ENCODE peak calls at places on chromosome 17, in four cellular contexts. W, L, J and I are unnamed samples.

GRCh38 chr17:42857389-42857788 is 6.4 kb downstream of the AOC3 start:
- DNase-seq in W (no peak), L (no peak), J (no peak), I (no peak)

GRCh38 chr17:48492401-48493298 is 38.2 kb downstream of the HOXB1 start:
- DNase-seq in W (no peak), L (no peak), J (peak; percentile 74), I (peak; percentile 91)

GRCh38 chr17:21530841-21531240 is 154.7 kb downstream of the KCNJ12 start:
- DNase-seq in W (no peak), L (no peak), J (no peak), I (no peak)

GRCh38 chr17:76697702-76698465 is 12.9 kb downstream of the MXRA7 start:
- DNase-seq in W (no peak), L (no peak), J (peak; percentile 60), I (peak; percentile 77)

GRCh38 chr17:50684612-50685333 is 22.9 kb downstream of the ANKRD40 start:
- DNase-seq in W (no peak), L (no peak), J (no peak), I (no peak)

GRCh38 chr17:76048711-76049110 is 21.6 kb upstream of the EVPL start:
- DNase-seq in W (no peak), L (no peak), J (peak; percentile 16), I (peak; percentile 32)

GRCh38 chr17:73625975-73626706 is 18.1 kb downstream of the SDK2 start:
- DNase-seq in W (no peak), L (no peak), J (no peak), I (no peak)

GRCh38 chr17:44587339-44587738 is 30.1 kb downstream of the FZD2 start:
- DNase-seq in W (peak; percentile 49), L (no peak), J (peak; percentile 91), I (peak; percentile 97)

GRCh38 chr17:7404737-7405412 is 978 bp upstream of the TMEM256 start:
- DNase-seq in W (no peak), L (no peak), J (no peak), I (peak; percentile 54)

GRCh38 chr17:76598004-76598439 is 12.4 kb upstream of the ST6GALNAC2 start:
- DNase-seq in W (no peak), L (no peak), J (no peak), I (no peak)

GRCh38 chr17:68054296-68054900 is 18.9 kb downstream of the KPNA2 start:
- DNase-seq in W (peak; percentile 61), L (no peak), J (peak; percentile 84), I (peak; percentile 89)

GRCh38 chr17:31511176-31511540 is 119.7 kb downstream of the RAB11FIP4 start:
- DNase-seq in W (no peak), L (no peak), J (no peak), I (no peak)

GRCh38 chr17:73199751-73200317 is 7.0 kb downstream of the COG1 start:
- DNase-seq in W (no peak), L (no peak), J (no peak), I (no peak)

GRCh38 chr17:27339836-27340550 is 46.1 kb downstream of the WSB1 start:
- DNase-seq in W (no peak), L (no peak), J (no peak), I (no peak)

GRCh38 chr17:75783069-75783783 is 1.4 kb upstream of the UNK start:
- DNase-seq in W (no peak), L (peak; percentile 83), J (peak; percentile 64), I (peak; percentile 79)

GRCh38 chr17:57549996-57550395 is 195.1 kb downstream of the CCDC182 start:
- DNase-seq in W (no peak), L (no peak), J (no peak), I (no peak)
- H3K4me3 ChIP-seq in W (no peak overlapping the region), L (no peak overlapping the region), J (no peak overlapping the region), I (no peak overlapping the region)

DNA sequence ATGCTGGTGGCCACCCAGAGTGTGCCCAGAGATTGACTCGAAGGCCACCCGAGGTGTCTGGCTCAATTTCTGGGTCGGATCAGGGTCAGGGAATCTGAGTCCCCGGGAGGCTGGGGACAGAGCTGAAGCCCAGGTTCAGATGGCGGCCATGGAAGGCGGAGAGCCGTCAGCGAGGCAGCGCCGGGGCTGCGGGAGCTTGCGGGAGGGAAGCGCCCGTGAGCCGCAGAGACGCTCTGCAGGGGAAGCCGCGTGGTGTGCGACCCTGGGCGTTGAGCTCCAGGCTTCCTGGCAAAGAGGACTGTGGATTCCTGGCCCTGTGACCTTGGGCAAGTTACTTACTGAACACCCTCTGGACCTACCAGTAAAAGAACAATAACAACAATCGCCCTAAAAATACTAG is 518 bp upstream of the SPATA22 start:
- DNase-seq in W (no peak), L (no peak), J (no peak), I (no peak)
- H3K4me3 ChIP-seq in W (no peak overlapping the region), L (no peak overlapping the region), J (no peak overlapping the region), I (no peak overlapping the region)

GRCh38 chr17:63960006-63960405 is 12.7 kb downstream of the SCN4A start:
- DNase-seq in W (no peak), L (no peak), J (no peak), I (no peak)

GRCh38 chr17:63963123-63963522 is 9.6 kb downstream of the SCN4A start:
- DNase-seq in W (no peak), L (no peak), J (no peak), I (no peak)

GRCh38 chr17:63960430-63960829 is 12.3 kb downstream of the SCN4A start:
- DNase-seq in W (no peak), L (no peak), J (no peak), I (no peak)

GRCh38 chr17:63962298-63962744 is 10.4 kb downstream of the SCN4A start:
- DNase-seq in W (no peak), L (no peak), J (no peak), I (no peak)

DNA sequence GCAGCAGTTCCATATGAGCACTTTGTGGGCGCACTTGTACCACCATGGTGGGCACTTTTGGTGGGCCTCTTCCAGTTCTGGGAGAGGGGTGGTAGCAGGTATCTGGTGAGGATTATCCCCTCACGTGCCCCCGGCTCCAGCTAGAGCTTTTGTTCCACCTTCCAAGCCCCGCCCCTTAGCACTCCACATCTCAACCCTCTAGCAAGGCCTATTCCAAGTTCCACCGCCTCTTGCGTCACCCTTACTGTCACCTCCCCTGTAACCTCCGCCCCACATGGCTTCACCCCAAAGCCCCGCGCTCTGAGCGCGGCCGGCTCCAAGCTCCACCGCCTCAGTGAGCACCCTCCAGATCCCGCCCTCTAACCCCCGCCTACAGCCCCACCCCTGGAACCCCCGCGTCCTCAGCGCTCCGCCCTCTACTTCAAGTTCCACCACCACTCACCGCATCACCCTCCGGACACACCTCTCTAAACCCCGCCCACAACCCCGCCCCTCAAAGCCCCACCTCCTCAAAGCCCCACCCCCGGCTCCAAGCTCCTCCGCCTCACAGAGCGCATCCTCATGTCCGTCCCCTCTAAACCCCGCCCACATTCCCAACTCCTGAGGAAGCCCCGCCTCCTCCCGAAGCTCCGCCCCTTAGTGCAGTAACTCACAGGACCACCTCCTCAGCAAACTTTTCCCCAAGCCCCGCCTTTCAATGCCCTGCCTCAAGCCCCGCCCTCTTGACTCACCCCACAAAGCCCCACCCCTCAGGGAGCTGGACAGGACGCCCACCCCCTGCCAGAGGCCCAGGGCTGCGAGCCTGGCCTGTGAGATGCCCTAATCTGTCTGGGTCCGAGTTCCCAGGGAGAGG is 11.1 kb downstream of the SCN4A start:
- DNase-seq in W (no peak), L (no peak), J (peak; percentile 53), I (peak; percentile 78)
- H3K4me3 ChIP-seq in W (no peak overlapping the region), L (no peak overlapping the region), J (no peak overlapping the region), I (no peak overlapping the region)

DNA sequence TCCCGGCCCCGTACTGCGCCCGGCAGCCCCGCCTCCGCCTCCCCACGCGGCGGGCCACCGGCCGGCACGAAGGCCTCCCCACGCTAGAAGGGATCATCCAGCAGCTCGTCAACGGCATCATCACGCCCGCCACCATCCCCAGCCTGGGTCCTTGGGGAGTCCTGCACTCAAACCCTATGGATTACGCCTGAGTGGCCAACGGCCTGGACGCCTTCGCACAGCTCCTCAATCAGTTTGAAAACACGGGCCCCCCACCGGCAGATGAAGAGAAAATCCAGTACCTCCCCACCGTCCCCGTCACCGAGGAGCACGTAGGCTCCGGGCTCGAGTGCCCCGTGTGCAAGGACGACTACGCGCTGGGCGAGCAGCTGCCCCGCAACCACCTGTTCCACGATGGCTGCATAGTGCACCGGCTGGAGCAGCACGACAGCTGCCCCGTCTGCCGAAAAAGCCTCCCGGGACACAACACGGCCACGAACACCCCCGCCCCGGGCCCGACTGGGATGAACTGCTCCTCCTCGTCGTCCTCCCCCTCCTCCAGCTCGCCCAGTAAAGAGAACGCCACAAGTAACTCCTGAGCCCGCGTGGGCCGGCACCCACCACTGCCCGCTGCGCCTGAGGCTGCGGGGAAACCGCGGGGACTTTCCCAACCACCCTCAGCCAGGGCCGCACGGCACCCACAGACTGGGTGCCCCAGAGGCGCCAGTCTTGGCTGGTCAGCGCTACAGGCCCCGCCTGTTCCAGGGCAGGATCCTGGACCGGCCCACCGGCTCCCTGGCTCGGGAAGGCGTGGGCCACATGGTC is 39.0 kb upstream of the AKAP1 start:
- DNase-seq in W (no peak), L (no peak), J (no peak), I (no peak)
- H3K4me3 ChIP-seq in W (peak overlapping the region; percentile 10), L (peak overlapping the region; percentile 32), J (no peak overlapping the region), I (no peak overlapping the region)

GRCh38 chr17:8757189-8757588 is 1.2 kb downstream of the SPDYE4 start:
- DNase-seq in W (no peak), L (no peak), J (no peak), I (no peak)
- H3K4me3 ChIP-seq in W (no peak overlapping the region), L (no peak overlapping the region), J (no peak overlapping the region), I (no peak overlapping the region)

GRCh38 chr17:41779954-41780353 is 6.6 kb downstream of the JUP start:
- DNase-seq in W (no peak), L (no peak), J (no peak), I (no peak)

GRCh38 chr17:41782142-41782541 is 4.4 kb downstream of the JUP start:
- DNase-seq in W (no peak), L (no peak), J (no peak), I (no peak)

GRCh38 chr17:41785091-41785875 is 1.2 kb downstream of the JUP start:
- DNase-seq in W (no peak), L (no peak), J (no peak), I (peak; percentile 54)

GRCh38 chr17:41784207-41784744 is 2.2 kb downstream of the JUP start:
- DNase-seq in W (no peak), L (no peak), J (peak; percentile 71), I (peak; percentile 60)

GRCh38 chr17:41781404-41782110 is 5.0 kb downstream of the JUP start:
- DNase-seq in W (no peak), L (no peak), J (no peak), I (peak; percentile 66)
- H3K4me3 ChIP-seq in W (no peak overlapping the region), L (no peak overlapping the region), J (no peak overlapping the region), I (no peak overlapping the region)